ENCODE peak calls at places on chromosome 12, in ten cellular contexts. L, Q, E, V, Y, I, F, B, R and X are unnamed samples.

GRCh38 chr12:132275110-132275531 is 54.3 kb downstream of the GALNT9 start:
- DNase-seq in L (peak; percentile 96), Q (no peak), E (peak; percentile 49), V (no peak), Y (no peak), I (peak; percentile 29), F (no peak), B (no peak), R (peak; percentile 61), X (no peak)

GRCh38 chr12:26566670-26567069 is 266.3 kb downstream of the ITPR2 start:
- DNase-seq in L (no peak), Q (no peak), E (no peak), V (no peak), Y (no peak), I (no peak), F (no peak), B (no peak), R (no peak), X (no peak)

GRCh38 chr12:14216405-14217294 is 148.8 kb upstream of the ATF7IP start:
- DNase-seq in L (no peak), Q (no peak), E (peak; percentile 53), V (no peak), Y (no peak), I (no peak), F (no peak), B (no peak), R (no peak), X (no peak)

GRCh38 chr12:51891843-51892242 is 3.9 kb downstream of the ANKRD33 start:
- DNase-seq in L (no peak), Q (no peak), E (no peak), V (no peak), Y (no peak), I (no peak), F (no peak), B (no peak), R (no peak), X (no peak)

GRCh38 chr12:47767197-47767724 is 5.8 kb upstream of the SLC48A1 start:
- DNase-seq in L (peak; percentile 84), Q (no peak), E (peak; percentile 75), V (peak; percentile 58), Y (peak; percentile 66), I (peak; percentile 52), F (no peak), B (no peak), R (no peak), X (peak; percentile 27)

GRCh38 chr12:49020441-49020840 is 1.9 kb upstream of the PRKAG1 start:
- DNase-seq in L (peak; percentile 32), Q (no peak), E (no peak), V (no peak), Y (no peak), I (no peak), F (no peak), B (no peak), R (no peak), X (no peak)

GRCh38 chr12:107748472-107748871 is 12.5 kb downstream of the PRDM4 start:
- DNase-seq in L (no peak), Q (no peak), E (no peak), V (no peak), Y (no peak), I (no peak), F (no peak), B (no peak), R (no peak), X (no peak)

GRCh38 chr12:13173537-13173936 is 23.0 kb upstream of the EMP1 start:
- DNase-seq in L (no peak), Q (no peak), E (no peak), V (no peak), Y (peak; percentile 41), I (no peak), F (peak; percentile 62), B (peak; percentile 70), R (no peak), X (peak; percentile 94)

GRCh38 chr12:108338915-108339657 is at the start of gene CMKLR1:
- DNase-seq in L (peak; percentile 69), Q (no peak), E (no peak), V (no peak), Y (no peak), I (no peak), F (no peak), B (peak; percentile 21), R (no peak), X (no peak)

GRCh38 chr12:116838395-116838794 is 42.8 kb downstream of the HRK start:
- DNase-seq in L (no peak), Q (no peak), E (no peak), V (no peak), Y (no peak), I (no peak), F (no peak), B (no peak), R (no peak), X (no peak)

GRCh38 chr12:56257491-56258067 is 605 bp downstream of the ANKRD52 start:
- DNase-seq in L (peak; percentile 86), Q (no peak), E (peak; percentile 58), V (no peak), Y (no peak), I (no peak), F (no peak), B (no peak), R (no peak), X (no peak)

GRCh38 chr12:52480073-52480472 is 6.5 kb upstream of the KRT6C start:
- DNase-seq in L (no peak), Q (no peak), E (no peak), V (no peak), Y (no peak), I (no peak), F (no peak), B (no peak), R (no peak), X (no peak)

GRCh38 chr12:51591020-51591901 is at the start of gene SCN8A:
- DNase-seq in L (peak; percentile 90), Q (no peak), E (peak; percentile 50), V (peak; percentile 28), Y (peak; percentile 26), I (peak; percentile 17), F (no peak), B (no peak), R (peak; percentile 76), X (peak; percentile 18)

GRCh38 chr12:43882578-43883178 is 46.8 kb downstream of the TMEM117 start:
- DNase-seq in L (no peak), Q (no peak), E (peak; percentile 77), V (peak; percentile 46), Y (no peak), I (peak; percentile 26), F (no peak), B (no peak), R (no peak), X (peak; percentile 80)

GRCh38 chr12:26791328-26791791 is 41.6 kb downstream of the ITPR2 start:
- DNase-seq in L (no peak), Q (no peak), E (no peak), V (no peak), Y (no peak), I (no peak), F (no peak), B (no peak), R (no peak), X (no peak)

GRCh38 chr12:98422809-98423208 is 92.6 kb upstream of the TMPO start:
- DNase-seq in L (peak; percentile 71), Q (no peak), E (peak; percentile 47), V (no peak), Y (no peak), I (no peak), F (no peak), B (no peak), R (no peak), X (no peak)

GRCh38 chr12:2284321-2284813 is 231.6 kb downstream of the CACNA1C start:
- DNase-seq in L (no peak), Q (no peak), E (no peak), V (no peak), Y (peak; percentile 16), I (no peak), F (no peak), B (no peak), R (no peak), X (no peak)

GRCh38 chr12:65999564-66000280 is 130.8 kb downstream of the LLPH start:
- DNase-seq in L (no peak), Q (no peak), E (peak; percentile 43), V (no peak), Y (no peak), I (no peak), F (no peak), B (no peak), R (no peak), X (peak; percentile 97)
- H3K27ac ChIP-seq in L (no peak overlapping the region), Q (no peak overlapping the region), E (no peak overlapping the region), V (no peak overlapping the region), Y (no peak overlapping the region), I (no peak overlapping the region), F (no peak overlapping the region), B (no peak overlapping the region), R (no peak overlapping the region), X (peak overlapping the region; percentile 92)

GRCh38 chr12:6700646-6701051 is at the start of gene PIANP:
- DNase-seq in L (peak; percentile 59), Q (no peak), E (peak; percentile 43), V (peak; percentile 59), Y (no peak), I (no peak), F (no peak), B (peak; percentile 26), R (no peak), X (peak; percentile 38)

GRCh38 chr12:6697584-6698351 is 2.8 kb downstream of the PIANP start:
- DNase-seq in L (peak; percentile 84), Q (no peak), E (peak; percentile 82), V (no peak), Y (no peak), I (no peak), F (no peak), B (no peak), R (no peak), X (peak; percentile 67)

GRCh38 chr12:6698352-6699046 is 2.1 kb downstream of the PIANP start:
- DNase-seq in L (no peak), Q (no peak), E (no peak), V (no peak), Y (no peak), I (no peak), F (no peak), B (no peak), R (no peak), X (no peak)

GRCh38 chr12:6699989-6700645 is 498 bp downstream of the PIANP start:
- DNase-seq in L (peak; percentile 65), Q (no peak), E (peak; percentile 36), V (no peak), Y (no peak), I (no peak), F (no peak), B (no peak), R (peak; percentile 79), X (no peak)

GRCh38 chr12:6699259-6699988 is 1.2 kb downstream of the PIANP start:
- DNase-seq in L (no peak), Q (no peak), E (no peak), V (no peak), Y (no peak), I (no peak), F (no peak), B (no peak), R (no peak), X (no peak)
- H3K27ac ChIP-seq in L (no peak overlapping the region), Q (no peak overlapping the region), E (no peak overlapping the region), V (no peak overlapping the region), Y (no peak overlapping the region), I (no peak overlapping the region), F (no peak overlapping the region), B (no peak overlapping the region), R (no peak overlapping the region), X (no peak overlapping the region)

GRCh38 chr12:64729909-64730584 is 29.2 kb downstream of the GNS start:
- DNase-seq in L (no peak), Q (no peak), E (no peak), V (no peak), Y (no peak), I (no peak), F (no peak), B (no peak), R (no peak), X (no peak)
- H3K27ac ChIP-seq in L (no peak overlapping the region), Q (no peak overlapping the region), E (peak overlapping the region; percentile 54), V (peak overlapping the region; percentile 40), Y (no peak overlapping the region), I (no peak overlapping the region), F (no peak overlapping the region), B (no peak overlapping the region), R (no peak overlapping the region), X (no peak overlapping the region)

GRCh38 chr12:93569656-93570551 is 2.6 kb upstream of the SOCS2 start:
- DNase-seq in L (peak; percentile 94), Q (peak; percentile 16), E (peak; percentile 86), V (peak; percentile 80), Y (peak; percentile 82), I (peak; percentile 83), F (peak; percentile 75), B (peak; percentile 66), R (peak; percentile 91), X (peak; percentile 79)
- H3K27ac ChIP-seq in L (no peak overlapping the region), Q (peak overlapping the region; percentile 82), E (peak overlapping the region; percentile 65), V (peak overlapping the region; percentile 83), Y (peak overlapping the region; percentile 82), I (peak overlapping the region; percentile 98), F (peak overlapping the region; percentile 79), B (peak overlapping the region; percentile 90), R (peak overlapping the region; percentile 96), X (peak overlapping the region; percentile 80)